ENCODE peak calls at places on chromosome 11, in eight cellular contexts. J, I, P, A, B, M, E and Y are unnamed samples.

GRCh38 chr11:46216040-46216764 is 61.3 kb upstream of the CREB3L1 start:
- DNase-seq in J (no peak), I (no peak), P (peak; percentile 31), A (no peak), B (no peak), M (no peak), E (no peak), Y (no peak)

GRCh38 chr11:111980062-111980461 is 42.9 kb downstream of the DIXDC1 start:
- DNase-seq in J (no peak), I (no peak), P (no peak), A (no peak), B (no peak), M (no peak), E (no peak), Y (no peak)

GRCh38 chr11:27618591-27618990 is 81.7 kb downstream of the BDNF start:
- DNase-seq in J (no peak), I (no peak), P (peak; percentile 68), A (no peak), B (no peak), M (no peak), E (no peak), Y (no peak)

GRCh38 chr11:131898872-131899400 is 528.5 kb downstream of the NTM start:
- DNase-seq in J (no peak), I (no peak), P (no peak), A (no peak), B (no peak), M (no peak), E (no peak), Y (no peak)

GRCh38 chr11:47609675-47610074 is 15.5 kb upstream of the C1QTNF4 start:
- DNase-seq in J (no peak), I (no peak), P (no peak), A (no peak), B (no peak), M (no peak), E (no peak), Y (no peak)

GRCh38 chr11:102144357-102145342 is 34.4 kb downstream of the YAP1 start:
- DNase-seq in J (no peak), I (no peak), P (peak; percentile 83), A (no peak), B (no peak), M (no peak), E (no peak), Y (peak; percentile 46)

GRCh38 chr11:394034-394857 is at the start of gene PKP3:
- DNase-seq in J (no peak), I (no peak), P (peak; percentile 60), A (peak; percentile 95), B (no peak), M (peak; percentile 88), E (peak; percentile 86), Y (no peak)

GRCh38 chr11:126546191-126546590 is 190.7 kb downstream of the ST3GAL4 start:
- DNase-seq in J (no peak), I (no peak), P (peak; percentile 77), A (no peak), B (no peak), M (no peak), E (no peak), Y (peak; percentile 53)

GRCh38 chr11:44825058-44825795 is 98.5 kb downstream of the TSPAN18 start:
- DNase-seq in J (no peak), I (no peak), P (no peak), A (no peak), B (no peak), M (no peak), E (no peak), Y (no peak)

GRCh38 chr11:63906585-63906984 is 10.4 kb downstream of the RCOR2 start:
- DNase-seq in J (no peak), I (peak; percentile 32), P (no peak), A (peak; percentile 51), B (no peak), M (no peak), E (no peak), Y (peak; percentile 38)

GRCh38 chr11:64935634-64936081 is at the start of gene GPHA2:
- DNase-seq in J (no peak), I (no peak), P (peak; percentile 6), A (no peak), B (peak; percentile 54), M (no peak), E (no peak), Y (peak; percentile 47)

GRCh38 chr11:110891411-110891810 is 179.2 kb upstream of the ARHGAP20 start:
- DNase-seq in J (no peak), I (no peak), P (peak; percentile 42), A (no peak), B (no peak), M (no peak), E (no peak), Y (no peak)